ENCODE peak calls at places on chromosome 19, in nine cellular contexts. C, S, M, Z, Q, X, G, I and W are unnamed samples.

GRCh38 chr19:16381756-16382401 is 57.3 kb downstream of the KLF2 start:
- DNase-seq in C (peak), S (no peak), M (no peak), Z (no peak), Q (peak), X (no peak), G (no peak), I (peak), W (no peak)

GRCh38 chr19:52993342-52994178 is 20.2 kb upstream of the ERVV-1 start:
- DNase-seq in C (peak), S (peak), M (peak), Z (peak), Q (peak), X (no peak), G (peak), I (peak), W (peak)

GRCh38 chr19:42352893-42353259 is 27.4 kb downstream of the MEGF8 start:
- DNase-seq in C (no peak), S (no peak), M (no peak), Z (no peak), Q (no peak), X (no peak), G (no peak), I (no peak), W (no peak)

GRCh38 chr19:45323671-45324081 is 1.0 kb upstream of the CKM start:
- DNase-seq in C (peak), S (no peak), M (no peak), Z (no peak), Q (no peak), X (no peak), G (no peak), I (no peak), W (no peak)

GRCh38 chr19:741506-742131 is 9.3 kb upstream of the MISP start:
- DNase-seq in C (no peak), S (no peak), M (peak), Z (no peak), Q (no peak), X (no peak), G (no peak), I (no peak), W (no peak)

GRCh38 chr19:29531458-29532025 is 5.7 kb downstream of the VSTM2B start:
- DNase-seq in C (no peak), S (no peak), M (no peak), Z (no peak), Q (no peak), X (no peak), G (no peak), I (no peak), W (no peak)

GRCh38 chr19:17302391-17303166 is 646 bp downstream of the ABHD8 start:
- DNase-seq in C (no peak), S (peak), M (no peak), Z (peak), Q (peak), X (no peak), G (no peak), I (no peak), W (no peak)

GRCh38 chr19:10583021-10583776 is 3.9 kb downstream of the AP1M2 start:
- DNase-seq in C (no peak), S (no peak), M (no peak), Z (no peak), Q (peak), X (no peak), G (no peak), I (no peak), W (no peak)

GRCh38 chr19:46746281-46746965 is at the start of gene STRN4:
- DNase-seq in C (peak), S (peak), M (peak), Z (peak), Q (peak), X (peak), G (no peak), I (no peak), W (no peak)

GRCh38 chr19:38006361-38007045 is 99.5 kb downstream of the SIPA1L3 start:
- DNase-seq in C (no peak), S (no peak), M (no peak), Z (no peak), Q (no peak), X (no peak), G (no peak), I (no peak), W (no peak)

GRCh38 chr19:15393963-15394362 is 14.4 kb upstream of the AKAP8 start:
- DNase-seq in C (no peak), S (no peak), M (no peak), Z (no peak), Q (no peak), X (no peak), G (no peak), I (no peak), W (no peak)

GRCh38 chr19:11227201-11227886 is 12.1 kb upstream of the ANGPTL8 start:
- DNase-seq in C (no peak), S (no peak), M (peak), Z (no peak), Q (no peak), X (no peak), G (no peak), I (no peak), W (no peak)

GRCh38 chr19:13953021-13953531 is 767 bp downstream of the DCAF15 start:
- DNase-seq in C (peak), S (no peak), M (peak), Z (no peak), Q (peak), X (no peak), G (peak), I (no peak), W (peak)

GRCh38 chr19:6728346-6728745 is 7.9 kb upstream of the C3 start:
- DNase-seq in C (no peak), S (no peak), M (no peak), Z (no peak), Q (no peak), X (no peak), G (no peak), I (no peak), W (no peak)

GRCh38 chr19:38515906-38516305 is 82.4 kb downstream of the RYR1 start:
- DNase-seq in C (no peak), S (no peak), M (no peak), Z (no peak), Q (no peak), X (no peak), G (no peak), I (no peak), W (no peak)

GRCh38 chr19:46875657-46876056 is 14.9 kb downstream of the ARHGAP35 start:
- DNase-seq in C (no peak), S (no peak), M (no peak), Z (no peak), Q (no peak), X (no peak), G (no peak), I (no peak), W (no peak)

GRCh38 chr19:1956868-1957492 is 16.0 kb downstream of the CSNK1G2 start:
- DNase-seq in C (peak), S (no peak), M (no peak), Z (no peak), Q (peak), X (no peak), G (no peak), I (no peak), W (no peak)

GRCh38 chr19:52248256-52248655 is 21.1 kb upstream of the ZNF766 start:
- DNase-seq in C (peak), S (peak), M (peak), Z (peak), Q (peak), X (peak), G (no peak), I (peak), W (peak)

GRCh38 chr19:23917856-23918255 is 3.2 kb downstream of the ZNF726 start:
- DNase-seq in C (no peak), S (no peak), M (no peak), Z (no peak), Q (no peak), X (no peak), G (no peak), I (no peak), W (no peak)

GRCh38 chr19:19900124-19900523 is 622 bp upstream of the ZNF93 start:
- DNase-seq in C (no peak), S (no peak), M (peak), Z (no peak), Q (no peak), X (peak), G (peak), I (peak), W (peak)

GRCh38 chr19:10551698-10552301 is 8.1 kb downstream of the ATG4D start:
- DNase-seq in C (peak), S (no peak), M (peak), Z (peak), Q (no peak), X (no peak), G (no peak), I (no peak), W (peak)

GRCh38 chr19:674282-675151 is 1.7 kb upstream of the FSTL3 start:
- DNase-seq in C (no peak), S (no peak), M (no peak), Z (no peak), Q (peak), X (no peak), G (no peak), I (no peak), W (no peak)

GRCh38 chr19:13001502-13002388 is 6.5 kb downstream of the NFIX start:
- DNase-seq in C (peak), S (no peak), M (no peak), Z (no peak), Q (peak), X (no peak), G (peak), I (no peak), W (no peak)

GRCh38 chr19:28425431-28425931 is 787.5 kb downstream of the UQCRFS1 start:
- DNase-seq in C (no peak), S (no peak), M (peak), Z (no peak), Q (no peak), X (no peak), G (peak), I (peak), W (no peak)

GRCh38 chr19:43438291-43439162 is 23.8 kb downstream of the TEX101 start:
- DNase-seq in C (peak), S (no peak), M (peak), Z (no peak), Q (peak), X (no peak), G (no peak), I (no peak), W (peak)